ENCODE peak calls at places on chromosome 5, in five cellular contexts. Z, D, R, U and W are unnamed samples.

GRCh38 chr5:33439905-33440481 is 772 bp upstream of the TARS1 start:
- DNase-seq in Z (no peak), D (no peak), R (no peak), U (no peak), W (no peak)

GRCh38 chr5:10046681-10047080 is 203.0 kb downstream of the ATPSCKMT start:
- DNase-seq in Z (peak; percentile 40), D (no peak), R (no peak), U (no peak), W (peak; percentile 32)

GRCh38 chr5:3124410-3124809 is 372.9 kb upstream of the IRX2 start:
- DNase-seq in Z (no peak), D (no peak), R (no peak), U (no peak), W (peak; percentile 58)

GRCh38 chr5:10913846-10914245 is 152.8 kb upstream of the DAP start:
- DNase-seq in Z (no peak), D (no peak), R (no peak), U (no peak), W (no peak)

GRCh38 chr5:90356612-90357011 is 52.9 kb downstream of the CETN3 start:
- DNase-seq in Z (no peak), D (no peak), R (no peak), U (no peak), W (no peak)

GRCh38 chr5:122493776-122494518 is 181.9 kb downstream of the SNCAIP start:
- DNase-seq in Z (no peak), D (no peak), R (no peak), U (no peak), W (no peak)

GRCh38 chr5:159163027-159163699 is 46.2 kb downstream of the RNF145 start:
- DNase-seq in Z (no peak), D (no peak), R (no peak), U (no peak), W (no peak)

GRCh38 chr5:40667171-40667663 is 12.5 kb upstream of the PTGER4 start:
- DNase-seq in Z (no peak), D (no peak), R (no peak), U (no peak), W (no peak)

GRCh38 chr5:103389846-103390245 is 131.3 kb downstream of the MACIR start:
- DNase-seq in Z (no peak), D (no peak), R (no peak), U (no peak), W (no peak)

GRCh38 chr5:77558266-77558665 is 66.2 kb upstream of the WDR41 start:
- DNase-seq in Z (no peak), D (no peak), R (no peak), U (no peak), W (peak; percentile 54)

GRCh38 chr5:74643160-74643562 is 2.6 kb upstream of the ENC1 start:
- DNase-seq in Z (no peak), D (peak; percentile 38), R (no peak), U (no peak), W (no peak)

GRCh38 chr5:171450423-171451246 is 31.2 kb downstream of the FGF18 start:
- DNase-seq in Z (peak; percentile 82), D (peak; percentile 61), R (peak; percentile 7), U (no peak), W (peak; percentile 87)

GRCh38 chr5:176364765-176365662 is at the start of gene ARL10:
- DNase-seq in Z (peak; percentile 62), D (peak; percentile 38), R (peak; percentile 33), U (peak; percentile 52), W (peak; percentile 79)

GRCh38 chr5:132498152-132498551 is 7.6 kb upstream of the IRF1 start:
- DNase-seq in Z (no peak), D (peak; percentile 46), R (no peak), U (no peak), W (no peak)

GRCh38 chr5:14715481-14715880 is 51.0 kb downstream of the OTULIN start:
- DNase-seq in Z (no peak), D (no peak), R (no peak), U (no peak), W (no peak)

GRCh38 chr5:43556857-43557593 is at the start of gene PAIP1:
- DNase-seq in Z (peak; percentile 89), D (peak; percentile 90), R (peak; percentile 74), U (peak; percentile 68), W (peak; percentile 93)

GRCh38 chr5:115816226-115817042 is at the start of gene CDO1:
- DNase-seq in Z (peak; percentile 55), D (peak; percentile 44), R (no peak), U (no peak), W (peak; percentile 86)

GRCh38 chr5:83430130-83431010 is 41.2 kb upstream of the VCAN start:
- DNase-seq in Z (peak; percentile 73), D (peak; percentile 7), R (peak; percentile 5), U (no peak), W (peak; percentile 89)

GRCh38 chr5:141516648-141517025 is 27.8 kb downstream of the PCDHGC5 start:
- DNase-seq in Z (no peak), D (no peak), R (no peak), U (no peak), W (no peak)

GRCh38 chr5:146040559-146040958 is 64.8 kb downstream of the PLAC8L1 start:
- DNase-seq in Z (no peak), D (no peak), R (no peak), U (no peak), W (no peak)

GRCh38 chr5:111997308-111998159 is 240.5 kb upstream of the NREP start:
- DNase-seq in Z (no peak), D (peak; percentile 74), R (no peak), U (no peak), W (no peak)

GRCh38 chr5:59766394-59766793 is 127.1 kb downstream of the PDE4D start:
- DNase-seq in Z (no peak), D (no peak), R (no peak), U (no peak), W (no peak)

GRCh38 chr5:366541-367357 is 45.2 kb downstream of the AHRR start:
- DNase-seq in Z (peak; percentile 2), D (no peak), R (no peak), U (no peak), W (peak; percentile 22)